ENCODE peak calls at places on chromosome 5, in five cellular contexts. R is H1, Q is K562, T is endothelial cell of umbilical vein, X is sigmoid colon. Z is an unnamed sample. For H3K36me3, the result is how much of the 10 kb centered on the place peaks cover.

GRCh38 chr5:141503699-141504098 is 14.8 kb downstream of the PCDHGC5 start:
- DNase-seq in R (no peak), Q (no peak), T (no peak), X (no peak), Z (no peak)

GRCh38 chr5:154071799-154072781 is 33.3 kb downstream of the MFAP3 start:
- DNase-seq in R (peak), Q (peak), T (peak), X (peak), Z (peak)

GRCh38 chr5:148094336-148094735 is 30.6 kb downstream of the SPINK5 start:
- DNase-seq in R (no peak), Q (no peak), T (no peak), X (no peak), Z (no peak)

GRCh38 chr5:116583823-116584222 is 9.2 kb upstream of the SEMA6A start:
- DNase-seq in R (no peak), Q (no peak), T (no peak), X (no peak), Z (no peak)

GRCh38 chr5:143119301-143119769 is 284.2 kb downstream of the NR3C1 start:
- DNase-seq in R (no peak), Q (no peak), T (no peak), X (no peak), Z (no peak)

GRCh38 chr5:5340206-5340729 is 82.2 kb upstream of the ICE1 start:
- DNase-seq in R (peak), Q (peak), T (peak), X (peak), Z (no peak)

GRCh38 chr5:179620703-179621350 is 2.6 kb downstream of the HNRNPH1 start:
- DNase-seq in R (no peak), Q (no peak), T (no peak), X (peak), Z (no peak)

GRCh38 chr5:140420226-140420570 is 18.6 kb downstream of the ANKHD1 start:
- DNase-seq in R (no peak), Q (no peak), T (no peak), X (no peak), Z (no peak)

GRCh38 chr5:170503970-170504525 is at the start of gene KCNIP1:
- DNase-seq in R (no peak), Q (no peak), T (peak), X (no peak), Z (no peak)

DNA sequence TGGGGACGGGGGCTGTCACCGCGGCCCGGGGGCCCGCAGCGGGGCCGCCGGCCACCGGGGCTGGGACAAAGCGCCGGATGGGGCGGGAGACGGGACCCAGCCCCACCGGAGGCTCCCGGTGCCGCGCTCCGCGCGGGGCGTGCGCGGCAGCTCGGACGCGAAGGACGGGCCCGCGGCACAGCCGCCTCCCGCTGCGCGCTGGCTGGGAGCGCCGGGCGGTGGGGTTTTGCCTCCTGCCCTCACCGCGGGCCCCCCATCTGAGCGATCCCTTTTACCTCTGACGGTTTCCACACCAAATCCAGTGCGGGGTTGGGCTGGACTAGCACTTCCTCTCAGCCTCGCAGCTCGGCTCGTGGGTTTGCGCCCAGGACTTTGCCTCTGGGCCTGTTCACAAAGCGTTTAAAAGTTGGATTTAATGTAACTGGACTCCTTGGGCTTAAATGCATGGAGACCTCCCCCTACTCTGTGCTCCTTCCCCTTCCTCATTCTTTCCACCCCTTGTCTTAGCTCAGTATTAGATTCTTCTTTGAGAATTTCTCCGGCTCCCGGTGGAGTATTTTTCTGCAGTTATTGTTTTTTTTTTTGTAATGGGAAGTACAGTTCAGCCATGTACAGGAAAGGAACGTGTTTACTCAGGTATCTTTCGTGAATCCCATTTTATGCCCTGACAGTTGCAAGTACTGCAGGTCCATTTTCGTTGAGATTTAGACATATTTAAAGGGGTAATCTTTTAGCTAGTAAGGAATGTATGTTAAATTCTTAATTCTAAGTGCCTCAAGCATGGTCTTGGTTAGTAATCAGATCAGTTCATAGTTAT is 691 bp downstream of the FCHO2 start:
- DNase-seq in R (no peak), Q (peak), T (peak), X (peak), Z (peak)
- TF ChIP-seq POLR2A in R (no peak), Q (no peak), T (peak), X (no peak), Z (no peak)

GRCh38 chr5:157606046-157606445 is 30.5 kb upstream of the ADAM19 start:
- DNase-seq in R (no peak), Q (no peak), T (no peak), X (no peak), Z (no peak)
- TF ChIP-seq POLR2AphosphoS5 in R (no peak), Q (no peak), T (no peak), X (no peak), Z (no peak)

GRCh38 chr5:62473209-62473608 is 60.6 kb downstream of the IPO11 start:
- DNase-seq in R (no peak), Q (no peak), T (peak), X (no peak), Z (no peak)

GRCh38 chr5:62475072-62475471 is 62.5 kb downstream of the IPO11 start:
- DNase-seq in R (no peak), Q (no peak), T (no peak), X (no peak), Z (no peak)

GRCh38 chr5:62477801-62478200 is 65.2 kb downstream of the IPO11 start:
- DNase-seq in R (no peak), Q (no peak), T (no peak), X (no peak), Z (no peak)
- H3K36me3 ChIP-seq in R (under half), Q (under half), T (under half), X (under half), Z (under half)

DNA sequence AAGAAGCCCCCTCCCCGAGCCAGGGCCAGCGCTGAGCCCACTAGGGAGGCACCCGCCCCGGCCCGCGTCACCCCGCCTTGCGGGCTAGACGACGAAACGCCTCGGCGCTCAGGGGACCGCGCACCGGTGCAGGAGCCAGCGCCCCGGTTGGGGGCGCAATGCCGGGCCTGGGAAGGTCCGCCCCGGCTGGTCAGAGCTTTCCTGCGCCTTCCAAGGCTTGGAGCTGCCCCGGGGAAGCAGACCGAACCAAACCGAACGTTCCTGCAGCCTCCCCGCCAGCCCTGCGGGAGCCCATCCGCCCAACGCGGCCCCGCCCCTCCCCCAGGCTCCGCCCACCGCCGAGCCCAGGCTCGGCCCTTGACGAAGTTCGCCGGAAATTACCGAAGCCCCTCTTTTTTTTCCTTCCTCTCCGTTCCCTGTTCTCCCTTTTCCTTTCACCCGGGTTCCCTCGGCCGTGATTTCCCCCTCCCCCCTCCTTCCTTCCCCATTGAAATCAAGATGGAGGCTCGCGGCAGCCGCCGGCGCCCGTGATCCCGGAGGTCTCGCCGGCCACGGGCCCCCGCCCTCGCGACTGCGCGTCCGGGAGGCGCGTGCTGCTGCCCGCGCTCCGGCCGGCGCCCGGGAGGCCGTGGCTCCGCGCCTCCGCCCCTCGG is at the start of gene TRIO:
- DNase-seq in R (peak), Q (peak), T (peak), X (peak), Z (peak)
- TF ChIP-seq POLR2A in R (peak), Q (no peak), T (peak), X (peak), Z (no peak)

GRCh38 chr5:158881076-158881880 is 218.4 kb downstream of the EBF1 start:
- DNase-seq in R (no peak), Q (no peak), T (no peak), X (no peak), Z (no peak)
- TF ChIP-seq POLR2AphosphoS5 in R (no peak), Q (no peak), T (no peak), X (no peak), Z (peak)

DNA sequence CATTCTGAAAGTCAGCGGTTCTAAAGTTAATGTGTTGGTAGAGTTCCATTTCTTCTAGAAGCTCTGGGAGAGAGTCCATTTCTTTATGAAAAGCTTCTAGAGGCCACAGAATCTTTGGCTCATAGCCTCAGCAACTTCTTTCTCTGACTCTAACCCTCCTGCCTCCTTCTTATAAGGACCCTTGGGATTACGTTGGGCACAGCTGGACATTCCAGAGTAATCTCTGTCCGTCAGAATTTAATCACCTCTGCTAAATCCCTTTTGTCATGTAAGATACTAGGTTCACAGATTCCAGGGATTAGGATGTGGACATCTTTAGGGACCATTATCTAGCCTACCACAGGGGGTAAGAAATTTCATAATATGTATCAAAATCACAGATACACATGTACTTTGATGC is 22.6 kb upstream of the ANKDD1B start:
- DNase-seq in R (no peak), Q (no peak), T (no peak), X (no peak), Z (no peak)
- H3K36me3 ChIP-seq in R (under half), Q (under half), T (under half), X (under half), Z (under half)

GRCh38 chr5:8123559-8123958 is 254.6 kb downstream of the MTRR start:
- DNase-seq in R (no peak), Q (no peak), T (no peak), X (no peak), Z (no peak)
- TF ChIP-seq POLR2A in R (no peak), Q (no peak), T (no peak), X (no peak), Z (no peak)

GRCh38 chr5:88825782-88826110 is 57.2 kb downstream of the MEF2C start:
- DNase-seq in R (no peak), Q (peak), T (peak), X (no peak), Z (no peak)
- TF ChIP-seq POLR2AphosphoS5 in R (no peak), Q (no peak), T (no peak), X (no peak), Z (no peak)

GRCh38 chr5:149261246-149261645 is 10.4 kb upstream of the AFAP1L1 start:
- DNase-seq in R (no peak), Q (no peak), T (no peak), X (no peak), Z (no peak)
- H3K36me3 ChIP-seq in R (under half), Q (under half), T (under half), X (under half), Z (under half)